ENCODE peak calls at places on chromosomes 7 and 10, in nine cellular contexts. One of them, this sample, is unnamed.

GRCh38 chr7:129494041-129494440 is 8.3 kb upstream of the SMKR1 start:
- ATAC-seq in stimulated activated naive CD8-positive, alpha-beta T cell treated with anti-CD3 and anti-CD28 coated beads, Interleukin-15, Interleukin-2, amounts not matched to agents 100 U/mL and 50 U/mL, for 24 hours: peak
- ATAC-seq in left cardiac atrium: no peak
- ATAC-seq in right cardiac atrium: no peak
- ATAC-seq in Right ventricle myocardium inferior: no peak
- ATAC-seq in activated CD4-positive, CD25-positive, alpha-beta regulatory T cell treated with anti-CD3 and anti-CD28 coated beads, Interleukin-2, amount 50 U/mL, for 24 hours: peak
- ATAC-seq in WTC11: no peak
- ATAC-seq in T-helper 17 cell: peak
- ATAC-seq in effector memory CD8-positive, alpha-beta T cell: peak
- ATAC-seq in this sample: no peak

GRCh38 chr7:116769541-116769940 is 92.8 kb upstream of the CAPZA2 start:
- ATAC-seq in stimulated activated naive CD8-positive, alpha-beta T cell treated with anti-CD3 and anti-CD28 coated beads, Interleukin-15, Interleukin-2, amounts not matched to agents 100 U/mL and 50 U/mL, for 24 hours: no peak
- ATAC-seq in left cardiac atrium: no peak
- ATAC-seq in right cardiac atrium: no peak
- ATAC-seq in Right ventricle myocardium inferior: no peak
- ATAC-seq in activated CD4-positive, CD25-positive, alpha-beta regulatory T cell treated with anti-CD3 and anti-CD28 coated beads, Interleukin-2, amount 50 U/mL, for 24 hours: no peak
- ATAC-seq in WTC11: no peak
- ATAC-seq in T-helper 17 cell: no peak
- ATAC-seq in effector memory CD8-positive, alpha-beta T cell: no peak
- ATAC-seq in this sample: no peak

GRCh38 chr10:73907841-73908517 is 3.0 kb upstream of the PLAU start:
- ATAC-seq in stimulated activated naive CD8-positive, alpha-beta T cell treated with anti-CD3 and anti-CD28 coated beads, Interleukin-15, Interleukin-2, amounts not matched to agents 100 U/mL and 50 U/mL, for 24 hours: no peak
- ATAC-seq in left cardiac atrium: no peak
- ATAC-seq in right cardiac atrium: peak
- ATAC-seq in Right ventricle myocardium inferior: peak
- ATAC-seq in activated CD4-positive, CD25-positive, alpha-beta regulatory T cell treated with anti-CD3 and anti-CD28 coated beads, Interleukin-2, amount 50 U/mL, for 24 hours: no peak
- ATAC-seq in WTC11: no peak
- ATAC-seq in T-helper 17 cell: no peak
- ATAC-seq in effector memory CD8-positive, alpha-beta T cell: no peak
- ATAC-seq in this sample: no peak

GRCh38 chr10:49686651-49687050 is 7.2 kb downstream of the C10orf53 start:
- ATAC-seq in stimulated activated naive CD8-positive, alpha-beta T cell treated with anti-CD3 and anti-CD28 coated beads, Interleukin-15, Interleukin-2, amounts not matched to agents 100 U/mL and 50 U/mL, for 24 hours: no peak
- ATAC-seq in left cardiac atrium: no peak
- ATAC-seq in right cardiac atrium: no peak
- ATAC-seq in Right ventricle myocardium inferior: no peak
- ATAC-seq in activated CD4-positive, CD25-positive, alpha-beta regulatory T cell treated with anti-CD3 and anti-CD28 coated beads, Interleukin-2, amount 50 U/mL, for 24 hours: no peak
- ATAC-seq in WTC11: no peak
- ATAC-seq in T-helper 17 cell: no peak
- ATAC-seq in effector memory CD8-positive, alpha-beta T cell: no peak
- ATAC-seq in this sample: no peak

GRCh38 chr7:112266595-112267270 is 60.2 kb downstream of the ZNF277 start:
- ATAC-seq in stimulated activated naive CD8-positive, alpha-beta T cell treated with anti-CD3 and anti-CD28 coated beads, Interleukin-15, Interleukin-2, amounts not matched to agents 100 U/mL and 50 U/mL, for 24 hours: no peak
- ATAC-seq in left cardiac atrium: no peak
- ATAC-seq in right cardiac atrium: no peak
- ATAC-seq in Right ventricle myocardium inferior: no peak
- ATAC-seq in activated CD4-positive, CD25-positive, alpha-beta regulatory T cell treated with anti-CD3 and anti-CD28 coated beads, Interleukin-2, amount 50 U/mL, for 24 hours: no peak
- ATAC-seq in WTC11: no peak
- ATAC-seq in T-helper 17 cell: no peak
- ATAC-seq in effector memory CD8-positive, alpha-beta T cell: no peak
- ATAC-seq in this sample: no peak

GRCh38 chr10:121460733-121461132 is 137.5 kb downstream of the FGFR2 start:
- ATAC-seq in stimulated activated naive CD8-positive, alpha-beta T cell treated with anti-CD3 and anti-CD28 coated beads, Interleukin-15, Interleukin-2, amounts not matched to agents 100 U/mL and 50 U/mL, for 24 hours: no peak
- ATAC-seq in left cardiac atrium: no peak
- ATAC-seq in right cardiac atrium: no peak
- ATAC-seq in Right ventricle myocardium inferior: no peak
- ATAC-seq in activated CD4-positive, CD25-positive, alpha-beta regulatory T cell treated with anti-CD3 and anti-CD28 coated beads, Interleukin-2, amount 50 U/mL, for 24 hours: no peak
- ATAC-seq in WTC11: no peak
- ATAC-seq in T-helper 17 cell: no peak
- ATAC-seq in effector memory CD8-positive, alpha-beta T cell: no peak
- ATAC-seq in this sample: peak

GRCh38 chr7:77565917-77566316 is 28.8 kb downstream of the PTPN12 start:
- ATAC-seq in stimulated activated naive CD8-positive, alpha-beta T cell treated with anti-CD3 and anti-CD28 coated beads, Interleukin-15, Interleukin-2, amounts not matched to agents 100 U/mL and 50 U/mL, for 24 hours: no peak
- ATAC-seq in left cardiac atrium: no peak
- ATAC-seq in right cardiac atrium: peak
- ATAC-seq in Right ventricle myocardium inferior: no peak
- ATAC-seq in activated CD4-positive, CD25-positive, alpha-beta regulatory T cell treated with anti-CD3 and anti-CD28 coated beads, Interleukin-2, amount 50 U/mL, for 24 hours: no peak
- ATAC-seq in WTC11: no peak
- ATAC-seq in T-helper 17 cell: no peak
- ATAC-seq in effector memory CD8-positive, alpha-beta T cell: peak
- ATAC-seq in this sample: peak

GRCh38 chr7:85230623-85231022 is 43.8 kb upstream of the SEMA3D start:
- ATAC-seq in stimulated activated naive CD8-positive, alpha-beta T cell treated with anti-CD3 and anti-CD28 coated beads, Interleukin-15, Interleukin-2, amounts not matched to agents 100 U/mL and 50 U/mL, for 24 hours: no peak
- ATAC-seq in left cardiac atrium: no peak
- ATAC-seq in right cardiac atrium: no peak
- ATAC-seq in Right ventricle myocardium inferior: no peak
- ATAC-seq in activated CD4-positive, CD25-positive, alpha-beta regulatory T cell treated with anti-CD3 and anti-CD28 coated beads, Interleukin-2, amount 50 U/mL, for 24 hours: no peak
- ATAC-seq in WTC11: no peak
- ATAC-seq in T-helper 17 cell: no peak
- ATAC-seq in effector memory CD8-positive, alpha-beta T cell: no peak
- ATAC-seq in this sample: no peak

GRCh38 chr10:121662945-121663917 is 65.0 kb upstream of the FGFR2 start:
- ATAC-seq in stimulated activated naive CD8-positive, alpha-beta T cell treated with anti-CD3 and anti-CD28 coated beads, Interleukin-15, Interleukin-2, amounts not matched to agents 100 U/mL and 50 U/mL, for 24 hours: no peak
- ATAC-seq in left cardiac atrium: no peak
- ATAC-seq in right cardiac atrium: no peak
- ATAC-seq in Right ventricle myocardium inferior: no peak
- ATAC-seq in activated CD4-positive, CD25-positive, alpha-beta regulatory T cell treated with anti-CD3 and anti-CD28 coated beads, Interleukin-2, amount 50 U/mL, for 24 hours: no peak
- ATAC-seq in WTC11: peak
- ATAC-seq in T-helper 17 cell: no peak
- ATAC-seq in effector memory CD8-positive, alpha-beta T cell: no peak
- ATAC-seq in this sample: peak

GRCh38 chr10:119243967-119244366 is 36.6 kb downstream of the GRK5 start:
- ATAC-seq in stimulated activated naive CD8-positive, alpha-beta T cell treated with anti-CD3 and anti-CD28 coated beads, Interleukin-15, Interleukin-2, amounts not matched to agents 100 U/mL and 50 U/mL, for 24 hours: no peak
- ATAC-seq in left cardiac atrium: no peak
- ATAC-seq in right cardiac atrium: no peak
- ATAC-seq in Right ventricle myocardium inferior: no peak
- ATAC-seq in activated CD4-positive, CD25-positive, alpha-beta regulatory T cell treated with anti-CD3 and anti-CD28 coated beads, Interleukin-2, amount 50 U/mL, for 24 hours: no peak
- ATAC-seq in WTC11: no peak
- ATAC-seq in T-helper 17 cell: no peak
- ATAC-seq in effector memory CD8-positive, alpha-beta T cell: no peak
- ATAC-seq in this sample: no peak

GRCh38 chr7:156764016-156764669 is 123.6 kb downstream of the RNF32 start:
- ATAC-seq in stimulated activated naive CD8-positive, alpha-beta T cell treated with anti-CD3 and anti-CD28 coated beads, Interleukin-15, Interleukin-2, amounts not matched to agents 100 U/mL and 50 U/mL, for 24 hours: no peak
- ATAC-seq in left cardiac atrium: peak
- ATAC-seq in right cardiac atrium: peak
- ATAC-seq in Right ventricle myocardium inferior: peak
- ATAC-seq in activated CD4-positive, CD25-positive, alpha-beta regulatory T cell treated with anti-CD3 and anti-CD28 coated beads, Interleukin-2, amount 50 U/mL, for 24 hours: no peak
- ATAC-seq in WTC11: peak
- ATAC-seq in T-helper 17 cell: no peak
- ATAC-seq in effector memory CD8-positive, alpha-beta T cell: no peak
- ATAC-seq in this sample: peak

GRCh38 chr7:562394-562675 is 42.7 kb upstream of the PDGFA start:
- ATAC-seq in stimulated activated naive CD8-positive, alpha-beta T cell treated with anti-CD3 and anti-CD28 coated beads, Interleukin-15, Interleukin-2, amounts not matched to agents 100 U/mL and 50 U/mL, for 24 hours: no peak
- ATAC-seq in left cardiac atrium: no peak
- ATAC-seq in right cardiac atrium: no peak
- ATAC-seq in Right ventricle myocardium inferior: no peak
- ATAC-seq in activated CD4-positive, CD25-positive, alpha-beta regulatory T cell treated with anti-CD3 and anti-CD28 coated beads, Interleukin-2, amount 50 U/mL, for 24 hours: no peak
- ATAC-seq in WTC11: no peak
- ATAC-seq in T-helper 17 cell: no peak
- ATAC-seq in effector memory CD8-positive, alpha-beta T cell: no peak
- ATAC-seq in this sample: no peak

GRCh38 chr7:17095001-17095574 is 203.4 kb upstream of the AHR start:
- ATAC-seq in stimulated activated naive CD8-positive, alpha-beta T cell treated with anti-CD3 and anti-CD28 coated beads, Interleukin-15, Interleukin-2, amounts not matched to agents 100 U/mL and 50 U/mL, for 24 hours: no peak
- ATAC-seq in left cardiac atrium: no peak
- ATAC-seq in right cardiac atrium: no peak
- ATAC-seq in Right ventricle myocardium inferior: no peak
- ATAC-seq in activated CD4-positive, CD25-positive, alpha-beta regulatory T cell treated with anti-CD3 and anti-CD28 coated beads, Interleukin-2, amount 50 U/mL, for 24 hours: no peak
- ATAC-seq in WTC11: no peak
- ATAC-seq in T-helper 17 cell: no peak
- ATAC-seq in effector memory CD8-positive, alpha-beta T cell: no peak
- ATAC-seq in this sample: peak

GRCh38 chr7:127578036-127578684 is 7.2 kb downstream of the GCC1 start:
- ATAC-seq in stimulated activated naive CD8-positive, alpha-beta T cell treated with anti-CD3 and anti-CD28 coated beads, Interleukin-15, Interleukin-2, amounts not matched to agents 100 U/mL and 50 U/mL, for 24 hours: no peak
- ATAC-seq in left cardiac atrium: no peak
- ATAC-seq in right cardiac atrium: no peak
- ATAC-seq in Right ventricle myocardium inferior: no peak
- ATAC-seq in activated CD4-positive, CD25-positive, alpha-beta regulatory T cell treated with anti-CD3 and anti-CD28 coated beads, Interleukin-2, amount 50 U/mL, for 24 hours: no peak
- ATAC-seq in WTC11: peak
- ATAC-seq in T-helper 17 cell: no peak
- ATAC-seq in effector memory CD8-positive, alpha-beta T cell: no peak
- ATAC-seq in this sample: no peak

GRCh38 chr10:75159519-75159918 is 48.1 kb downstream of the SAMD8 start:
- ATAC-seq in stimulated activated naive CD8-positive, alpha-beta T cell treated with anti-CD3 and anti-CD28 coated beads, Interleukin-15, Interleukin-2, amounts not matched to agents 100 U/mL and 50 U/mL, for 24 hours: no peak
- ATAC-seq in left cardiac atrium: peak
- ATAC-seq in right cardiac atrium: peak
- ATAC-seq in Right ventricle myocardium inferior: peak
- ATAC-seq in activated CD4-positive, CD25-positive, alpha-beta regulatory T cell treated with anti-CD3 and anti-CD28 coated beads, Interleukin-2, amount 50 U/mL, for 24 hours: no peak
- ATAC-seq in WTC11: no peak
- ATAC-seq in T-helper 17 cell: no peak
- ATAC-seq in effector memory CD8-positive, alpha-beta T cell: no peak
- ATAC-seq in this sample: no peak

GRCh38 chr7:74226633-74227032 is 16.8 kb downstream of the LAT2 start:
- ATAC-seq in stimulated activated naive CD8-positive, alpha-beta T cell treated with anti-CD3 and anti-CD28 coated beads, Interleukin-15, Interleukin-2, amounts not matched to agents 100 U/mL and 50 U/mL, for 24 hours: no peak
- ATAC-seq in left cardiac atrium: peak
- ATAC-seq in right cardiac atrium: peak
- ATAC-seq in Right ventricle myocardium inferior: peak
- ATAC-seq in activated CD4-positive, CD25-positive, alpha-beta regulatory T cell treated with anti-CD3 and anti-CD28 coated beads, Interleukin-2, amount 50 U/mL, for 24 hours: no peak
- ATAC-seq in WTC11: no peak
- ATAC-seq in T-helper 17 cell: no peak
- ATAC-seq in effector memory CD8-positive, alpha-beta T cell: no peak
- ATAC-seq in this sample: no peak

GRCh38 chr10:43649149-43649523 is 455 bp upstream of the ZNF32 start:
- ATAC-seq in stimulated activated naive CD8-positive, alpha-beta T cell treated with anti-CD3 and anti-CD28 coated beads, Interleukin-15, Interleukin-2, amounts not matched to agents 100 U/mL and 50 U/mL, for 24 hours: no peak
- ATAC-seq in left cardiac atrium: peak
- ATAC-seq in right cardiac atrium: no peak
- ATAC-seq in Right ventricle myocardium inferior: peak
- ATAC-seq in activated CD4-positive, CD25-positive, alpha-beta regulatory T cell treated with anti-CD3 and anti-CD28 coated beads, Interleukin-2, amount 50 U/mL, for 24 hours: no peak
- ATAC-seq in WTC11: no peak
- ATAC-seq in T-helper 17 cell: peak
- ATAC-seq in effector memory CD8-positive, alpha-beta T cell: no peak
- ATAC-seq in this sample: no peak

GRCh38 chr7:97671571-97671970 is 60.3 kb upstream of the TAC1 start:
- ATAC-seq in stimulated activated naive CD8-positive, alpha-beta T cell treated with anti-CD3 and anti-CD28 coated beads, Interleukin-15, Interleukin-2, amounts not matched to agents 100 U/mL and 50 U/mL, for 24 hours: no peak
- ATAC-seq in left cardiac atrium: no peak
- ATAC-seq in right cardiac atrium: no peak
- ATAC-seq in Right ventricle myocardium inferior: no peak
- ATAC-seq in activated CD4-positive, CD25-positive, alpha-beta regulatory T cell treated with anti-CD3 and anti-CD28 coated beads, Interleukin-2, amount 50 U/mL, for 24 hours: no peak
- ATAC-seq in WTC11: no peak
- ATAC-seq in T-helper 17 cell: no peak
- ATAC-seq in effector memory CD8-positive, alpha-beta T cell: no peak
- ATAC-seq in this sample: no peak

GRCh38 chr7:135164357-135165021 is 6.0 kb downstream of the CYREN start:
- ATAC-seq in stimulated activated naive CD8-positive, alpha-beta T cell treated with anti-CD3 and anti-CD28 coated beads, Interleukin-15, Interleukin-2, amounts not matched to agents 100 U/mL and 50 U/mL, for 24 hours: no peak
- ATAC-seq in left cardiac atrium: peak
- ATAC-seq in right cardiac atrium: peak
- ATAC-seq in Right ventricle myocardium inferior: peak
- ATAC-seq in activated CD4-positive, CD25-positive, alpha-beta regulatory T cell treated with anti-CD3 and anti-CD28 coated beads, Interleukin-2, amount 50 U/mL, for 24 hours: no peak
- ATAC-seq in WTC11: peak
- ATAC-seq in T-helper 17 cell: no peak
- ATAC-seq in effector memory CD8-positive, alpha-beta T cell: no peak
- ATAC-seq in this sample: no peak